ENCODE peak calls at places on chromosomes 13 and 19, in four cellular contexts. G is cardiac muscle cell; F is CD8-positive, alpha-beta T cell; Q is lower lobe of right lung. D is an unnamed sample.
A peak's percentile ranks its signal among the peaks of the same experiment; 100 is the strongest.

GRCh38 chr19:39363909-39364457 is 21.8 kb downstream of the SAMD4B start:
- DNase-seq in G (no peak), F (no peak), Q (no peak), D (no peak)

GRCh38 chr13:99085139-99085845 is 107.4 kb upstream of the DOCK9 start:
- DNase-seq in G (peak; percentile 28), F (no peak), Q (no peak), D (no peak)

GRCh38 chr19:10227215-10227971 is 3.7 kb downstream of the S1PR2 start:
- DNase-seq in G (no peak), F (no peak), Q (no peak), D (no peak)

GRCh38 chr19:48480476-48481190 is 11.5 kb downstream of the CYTH2 start:
- DNase-seq in G (no peak), F (peak; percentile 59), Q (no peak), D (peak; percentile 24)

GRCh38 chr13:37198629-37199028 is 93.2 kb upstream of the CSNK1A1L start:
- DNase-seq in G (no peak), F (no peak), Q (no peak), D (no peak)

GRCh38 chr13:75787249-75787940 is 151.3 kb downstream of the LMO7 start:
- DNase-seq in G (no peak), F (no peak), Q (no peak), D (peak; percentile 48)

GRCh38 chr19:35090160-35090794 is 25.3 kb upstream of the FXYD3 start:
- DNase-seq in G (peak; percentile 77), F (peak; percentile 34), Q (no peak), D (peak; percentile 49)

GRCh38 chr19:46841458-46842083 is 9.1 kb downstream of the AP2S1 start:
- DNase-seq in G (peak; percentile 22), F (no peak), Q (no peak), D (peak; percentile 64)

GRCh38 chr19:7489609-7490044 is 792 bp upstream of the PEX11G start:
- DNase-seq in G (no peak), F (no peak), Q (no peak), D (no peak)

GRCh38 chr13:98576215-98576945 is 527 bp downstream of the STK24 start:
- DNase-seq in G (peak; percentile 60), F (peak; percentile 53), Q (peak; percentile 73), D (no peak)

GRCh38 chr19:54271106-54271505 is 9.8 kb downstream of the LILRB2 start:
- DNase-seq in G (no peak), F (no peak), Q (peak; percentile 62), D (no peak)

GRCh38 chr19:41505105-41505504 is 62.1 kb downstream of the ERICH4 start:
- DNase-seq in G (no peak), F (no peak), Q (no peak), D (no peak)

GRCh38 chr19:41515054-41515652 is 60.8 kb upstream of the CEACAM21 start:
- DNase-seq in G (no peak), F (no peak), Q (no peak), D (no peak)

GRCh38 chr19:41511628-41512027 is 64.3 kb upstream of the CEACAM21 start:
- DNase-seq in G (no peak), F (no peak), Q (no peak), D (no peak)

DNA sequence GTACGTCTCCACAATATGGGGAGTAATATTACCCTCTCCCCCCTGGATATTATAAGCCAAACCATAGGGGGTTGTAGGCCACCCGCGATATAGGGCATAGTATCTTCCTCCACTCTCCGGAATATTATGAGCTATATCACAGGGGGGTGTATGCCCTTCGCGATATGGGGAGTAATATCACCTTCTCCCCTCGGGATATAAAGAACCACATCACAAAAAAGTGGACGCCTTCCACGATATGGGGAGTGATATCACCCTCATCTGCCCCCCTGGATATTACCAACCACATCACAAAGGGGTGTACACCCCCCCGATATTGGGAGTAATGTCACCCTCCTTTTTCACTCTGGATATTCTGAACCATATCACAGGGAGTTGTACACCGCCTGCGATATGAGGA is 65.5 kb upstream of the CEACAM21 start:
- DNase-seq in G (no peak), F (no peak), Q (no peak), D (no peak)
- H3K27me3 ChIP-seq in G (no peaks in the 10 kb centered on the region), F (peaks cover 5% of the 10 kb centered on the region), Q (peaks cover 22% of the 10 kb centered on the region), D (no peaks in the 10 kb centered on the region)

DNA sequence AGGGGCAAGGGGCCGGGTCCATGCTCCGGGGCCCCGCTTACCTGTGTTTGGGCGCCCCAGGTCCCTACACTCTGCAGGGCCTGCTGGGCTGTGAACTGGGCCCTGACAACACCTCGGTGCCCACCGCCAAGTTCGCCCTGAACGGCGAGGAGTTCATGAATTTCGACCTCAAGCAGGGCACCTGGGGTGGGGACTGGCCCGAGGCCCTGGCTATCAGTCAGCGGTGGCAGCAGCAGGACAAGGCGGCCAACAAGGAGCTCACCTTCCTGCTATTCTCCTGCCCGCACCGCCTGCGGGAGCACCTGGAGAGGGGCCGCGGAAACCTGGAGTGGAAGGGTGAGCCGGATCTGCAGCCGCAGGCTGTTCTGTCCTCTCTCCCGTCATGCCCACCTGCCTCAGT is 1.7 kb downstream of the FCGRT start:
- DNase-seq in G (no peak), F (no peak), Q (no peak), D (no peak)
- H3K27me3 ChIP-seq in G (no peaks in the 10 kb centered on the region), F (no peaks in the 10 kb centered on the region), Q (no peaks in the 10 kb centered on the region), D (no peaks in the 10 kb centered on the region)

DNA sequence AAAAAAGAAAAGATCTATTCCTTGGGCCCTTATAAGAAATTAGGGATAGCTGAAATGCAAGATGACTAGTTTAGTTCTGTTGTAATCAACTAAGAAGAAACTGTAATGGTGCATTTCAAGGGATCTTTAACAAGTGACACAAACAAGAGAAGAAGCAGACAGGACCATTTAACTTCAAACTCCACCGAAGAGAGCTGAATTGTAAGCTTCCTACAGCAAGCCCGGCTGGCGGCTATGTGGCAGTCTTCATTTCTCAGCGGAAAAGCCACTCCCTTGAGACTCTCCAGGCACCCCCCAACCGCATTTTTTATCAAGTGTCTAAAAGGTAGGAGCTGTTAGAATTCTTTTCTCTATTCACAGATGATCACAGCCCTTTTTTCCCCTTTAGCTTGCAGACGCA is 305.2 kb upstream of the ZNF507 start:
- DNase-seq in G (peak; percentile 55), F (no peak), Q (no peak), D (no peak)
- H3K27me3 ChIP-seq in G (peaks cover 32% of the 10 kb centered on the region), F (peaks cover 3% of the 10 kb centered on the region), Q (peaks cover 24% of the 10 kb centered on the region), D (no peaks in the 10 kb centered on the region)

GRCh38 chr19:15199652-15200574 is 882 bp downstream of the NOTCH3 start:
- DNase-seq in G (peak; percentile 82), F (no peak), Q (no peak), D (no peak)

GRCh38 chr19:15197275-15198005 is 3.4 kb downstream of the NOTCH3 start:
- DNase-seq in G (no peak), F (no peak), Q (no peak), D (no peak)

GRCh38 chr19:15198006-15198356 is 2.8 kb downstream of the NOTCH3 start:
- DNase-seq in G (no peak), F (no peak), Q (no peak), D (no peak)

GRCh38 chr19:15200575-15201364 is at the start of gene NOTCH3:
- DNase-seq in G (peak; percentile 83), F (no peak), Q (no peak), D (no peak)

DNA sequence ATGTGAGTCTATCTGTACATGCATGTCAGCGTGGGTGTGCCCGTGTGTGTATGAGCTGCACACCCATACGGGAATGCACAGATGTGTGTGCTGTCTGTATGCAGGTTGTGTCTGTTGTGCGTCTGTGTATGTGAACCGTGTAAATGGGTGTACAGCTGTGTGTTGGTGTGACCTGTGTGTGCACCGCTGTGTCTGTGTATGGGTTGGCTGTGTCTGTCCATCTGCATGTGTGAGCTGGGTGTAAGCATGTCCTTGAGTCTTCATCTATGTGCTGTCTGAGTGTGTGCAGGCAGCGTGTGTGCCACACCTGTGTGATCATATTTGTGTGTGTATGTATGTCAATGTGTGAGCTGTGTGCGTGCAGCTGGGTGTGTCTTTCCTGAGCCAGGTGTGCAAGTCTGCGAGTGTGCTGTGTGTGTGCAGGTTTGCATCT is 1.6 kb downstream of the NOTCH3 start:
- DNase-seq in G (no peak), F (no peak), Q (no peak), D (no peak)
- H3K27me3 ChIP-seq in G (no peaks in the 10 kb centered on the region), F (peaks cover 32% of the 10 kb centered on the region), Q (peaks cover 23% of the 10 kb centered on the region), D (no peaks in the 10 kb centered on the region)